ENCODE peak calls at places on chromosomes 1 and 21, in five cellular contexts. C is GM23248, R is astrocyte, V is endothelial cell of umbilical vein, T is neural progenitor cell. S is an unnamed sample.

GRCh38 chr1:174296309-174296708 is 137.0 kb downstream of the RABGAP1L start:
- DNase-seq in T (no peak), R (no peak), V (no peak), C (no peak), S (no peak)

GRCh38 chr1:14590781-14591180 is 7.7 kb upstream of the KAZN start:
- DNase-seq in C (peak), R (no peak), V (no peak), T (no peak), S (peak)

GRCh38 chr1:114458208-114458777 is 52.7 kb downstream of the TRIM33 start:
- DNase-seq in C (peak), T (no peak), V (peak), R (peak), S (no peak)

GRCh38 chr1:21573971-21574458 is 64.8 kb downstream of the ALPL start:
- DNase-seq in C (peak), V (peak), R (peak), T (peak), S (peak)

GRCh38 chr1:5425304-5425703 is 566.9 kb downstream of the NPHP4 start:
- DNase-seq in C (no peak), V (no peak), R (no peak), T (peak), S (no peak)

GRCh38 chr21:21731626-21732025 is 733.4 kb downstream of the NCAM2 start:
- DNase-seq in R (no peak), T (no peak), V (no peak), C (no peak), S (no peak)

GRCh38 chr1:197982266-197982665 is 65.1 kb downstream of the LHX9 start:
- DNase-seq in R (no peak), T (no peak), V (no peak), C (no peak), S (no peak)

GRCh38 chr1:40753142-40753882 is 30.3 kb upstream of the KCNQ4 start:
- DNase-seq in T (no peak), C (no peak), R (no peak), V (no peak), S (no peak)

GRCh38 chr1:54686155-54686554 is 29.5 kb upstream of the TTC4 start:
- DNase-seq in C (no peak), T (no peak), R (no peak), V (no peak), S (no peak)

GRCh38 chr1:154888757-154889156 is 18.7 kb upstream of the KCNN3 start:
- DNase-seq in T (no peak), C (no peak), V (no peak), R (no peak), S (no peak)

GRCh38 chr21:30234643-30235042 is 18.7 kb upstream of the CLDN8 start:
- DNase-seq in V (no peak), R (no peak), C (peak), T (no peak), S (no peak)

GRCh38 chr1:198620951-198621824 is 17.7 kb upstream of the PTPRC start:
- DNase-seq in T (no peak), C (no peak), R (no peak), V (no peak), S (peak)

GRCh38 chr1:43938892-43939587 is 5.4 kb downstream of the ARTN start:
- DNase-seq in R (no peak), T (no peak), C (no peak), V (no peak), S (no peak)

GRCh38 chr1:107935396-107936064 is 29.4 kb downstream of the VAV3 start:
- DNase-seq in R (no peak), T (no peak), C (peak), V (no peak), S (no peak)

GRCh38 chr1:210232524-210233215 is at the start of gene SERTAD4:
- DNase-seq in V (peak), T (peak), R (peak), C (peak), S (no peak)

GRCh38 chr1:47508900-47509488 is 71.2 kb downstream of the FOXD2 start:
- DNase-seq in T (peak), R (no peak), C (peak), V (no peak), S (no peak)

GRCh38 chr1:195894411-195894810 is 713.8 kb downstream of the KCNT2 start:
- DNase-seq in R (peak), C (no peak), T (no peak), V (peak), S (no peak)

GRCh38 chr21:41579692-41580091 is 71.7 kb upstream of the TMPRSS2 start:
- DNase-seq in R (no peak), T (no peak), V (no peak), C (no peak), S (no peak)

GRCh38 chr1:46131727-46132528 is 501 bp downstream of the PIK3R3 start:
- DNase-seq in C (peak), V (peak), T (peak), R (no peak), S (peak)
- TF ChIP-seq EZH2 in C (no peak), V (no peak), T (no peak), R (no peak), S (no peak)

GRCh38 chr1:8255712-8256111 is 62.2 kb upstream of the SLC45A1 start:
- DNase-seq in V (no peak), C (no peak), R (no peak), T (no peak), S (no peak)

GRCh38 chr1:8256321-8256720 is 61.6 kb upstream of the SLC45A1 start:
- DNase-seq in T (no peak), V (no peak), C (no peak), R (no peak), S (no peak)

GRCh38 chr1:8257621-8258020 is 60.3 kb upstream of the SLC45A1 start:
- DNase-seq in T (no peak), R (no peak), V (no peak), C (no peak), S (no peak)

GRCh38 chr1:8261398-8261762 is 56.5 kb upstream of the SLC45A1 start:
- DNase-seq in T (no peak), V (no peak), R (no peak), C (no peak), S (no peak)

DNA sequence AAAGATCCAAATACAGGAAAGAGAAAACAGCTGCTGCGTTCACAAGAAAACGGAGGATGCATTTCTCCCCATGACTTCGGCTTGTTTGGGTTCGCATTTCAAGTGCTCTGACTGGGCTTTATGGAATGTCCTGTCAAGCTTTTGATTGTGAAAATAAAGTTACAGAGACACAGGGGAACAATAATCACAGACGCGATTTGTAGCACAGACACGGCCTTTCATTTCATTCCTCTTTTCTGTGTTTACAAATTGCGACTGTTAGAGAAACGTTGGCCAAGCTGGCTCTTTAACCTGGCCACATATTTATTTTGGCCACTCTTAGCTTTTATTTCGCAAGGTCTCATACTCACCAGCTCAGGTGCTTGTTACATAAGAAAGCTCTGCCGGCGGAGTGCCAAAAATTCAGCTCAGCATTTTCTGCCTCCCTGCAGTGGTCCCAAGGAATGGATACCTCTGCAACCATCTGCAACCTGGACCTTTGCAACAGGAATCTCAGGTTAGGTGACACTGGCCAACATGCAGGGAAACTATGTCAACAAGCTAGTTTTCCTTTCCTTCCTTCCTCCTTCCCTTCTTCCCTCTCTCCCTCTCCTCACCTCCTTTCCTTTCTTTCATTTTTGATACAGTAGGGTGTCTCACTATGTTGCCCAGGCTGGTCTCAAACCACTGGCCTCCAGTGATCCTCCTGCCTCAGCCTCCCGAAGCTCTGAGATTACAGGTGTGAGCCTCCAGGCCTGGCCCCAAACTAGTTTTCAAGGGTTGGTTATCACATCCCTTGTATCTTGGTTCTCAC is 58.2 kb upstream of the SLC45A1 start:
- DNase-seq in C (peak), R (peak), T (no peak), V (peak), S (no peak)
- H2AFZ ChIP-seq in C (no peak), R (no peak), T (no peak), V (peak), S (no peak)

DNA sequence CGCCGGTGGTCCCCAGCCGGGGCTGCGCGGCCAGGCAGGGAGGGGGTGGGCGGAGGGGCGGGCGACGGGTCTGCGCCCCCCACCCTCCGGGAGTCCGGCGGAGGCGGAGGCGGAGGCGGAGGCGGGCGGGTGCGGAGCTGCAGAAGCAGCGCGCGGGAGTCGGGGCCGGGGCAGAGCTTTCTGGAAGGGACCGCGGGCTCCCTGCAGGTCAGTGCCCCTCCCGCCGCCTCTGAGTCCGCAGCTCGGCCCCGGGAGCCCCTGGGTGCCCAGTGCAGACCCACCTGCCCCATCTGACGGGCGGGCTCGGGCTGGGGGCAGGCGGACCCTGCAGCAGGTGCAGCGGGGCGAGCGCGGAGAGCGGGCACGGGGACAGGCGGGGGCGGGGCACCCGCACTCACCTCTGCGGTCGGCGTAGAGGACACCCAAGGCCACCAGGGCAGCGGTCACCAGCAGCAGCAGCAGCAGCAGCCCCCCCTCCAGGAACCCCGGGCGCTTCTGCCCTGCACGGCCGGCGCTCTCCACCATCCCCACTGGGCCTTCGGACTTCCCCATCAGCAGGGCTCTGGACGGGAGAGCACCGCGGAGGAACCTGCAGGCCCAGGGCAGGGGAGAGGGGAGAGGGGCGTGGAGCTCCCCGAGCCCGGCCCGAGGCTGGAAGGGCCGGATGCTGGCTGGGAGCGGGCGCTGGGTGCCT is 3.7 kb downstream of the MMEL1 start:
- DNase-seq in R (no peak), C (no peak), T (peak), V (no peak), S (no peak)
- TF ChIP-seq EZH2 in R (peak), C (peak), T (peak), V (peak), S (no peak)

DNA sequence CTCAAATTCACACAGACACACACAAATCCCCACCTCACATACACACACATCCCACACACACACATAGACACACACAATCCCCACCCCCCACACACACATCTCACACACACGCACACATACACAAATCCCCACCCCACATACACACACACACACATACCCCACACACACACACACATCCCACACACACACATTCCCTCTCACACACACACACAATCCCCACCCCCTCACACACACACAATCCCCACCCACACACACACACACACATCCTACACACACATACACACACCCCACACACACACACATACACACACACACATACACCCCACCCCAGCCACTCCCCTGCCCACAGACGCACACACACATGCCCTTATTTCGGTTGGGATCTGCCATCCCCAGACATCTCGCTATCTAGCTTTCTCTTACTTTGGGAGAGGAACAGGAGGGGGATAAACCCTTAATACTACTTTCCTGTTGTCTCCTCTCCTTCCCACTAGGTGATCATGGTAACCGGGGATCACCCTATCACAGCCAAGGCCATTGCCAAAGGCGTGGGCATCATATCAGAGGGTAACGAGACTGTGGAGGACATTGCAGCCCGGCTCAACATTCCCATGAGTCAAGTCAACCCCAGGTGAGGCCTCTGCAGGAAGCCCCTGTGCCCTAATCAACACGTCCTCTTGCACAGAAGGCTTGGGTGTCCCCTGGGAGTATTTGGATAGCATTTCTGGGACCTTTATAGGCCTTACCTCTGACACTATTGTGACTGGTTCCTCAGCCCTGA is 17.2 kb upstream of the ATP1A4 start:
- DNase-seq in C (no peak), T (no peak), R (no peak), V (no peak), S (no peak)
- H2AFZ ChIP-seq in C (no peak), T (no peak), R (no peak), V (no peak), S (no peak)

GRCh38 chr1:18643154-18644012 is 12.7 kb downstream of the PAX7 start:
- DNase-seq in C (no peak), V (no peak), T (peak), R (no peak), S (no peak)
- TF ChIP-seq EZH2 in C (no peak), V (peak), T (peak), R (peak), S (peak)

GRCh38 chr1:234898455-234899033 is 230.1 kb downstream of the TOMM20 start:
- DNase-seq in T (no peak), C (no peak), V (no peak), R (no peak), S (no peak)
- H2AFZ ChIP-seq in T (no peak), C (no peak), V (no peak), R (no peak), S (no peak)

DNA sequence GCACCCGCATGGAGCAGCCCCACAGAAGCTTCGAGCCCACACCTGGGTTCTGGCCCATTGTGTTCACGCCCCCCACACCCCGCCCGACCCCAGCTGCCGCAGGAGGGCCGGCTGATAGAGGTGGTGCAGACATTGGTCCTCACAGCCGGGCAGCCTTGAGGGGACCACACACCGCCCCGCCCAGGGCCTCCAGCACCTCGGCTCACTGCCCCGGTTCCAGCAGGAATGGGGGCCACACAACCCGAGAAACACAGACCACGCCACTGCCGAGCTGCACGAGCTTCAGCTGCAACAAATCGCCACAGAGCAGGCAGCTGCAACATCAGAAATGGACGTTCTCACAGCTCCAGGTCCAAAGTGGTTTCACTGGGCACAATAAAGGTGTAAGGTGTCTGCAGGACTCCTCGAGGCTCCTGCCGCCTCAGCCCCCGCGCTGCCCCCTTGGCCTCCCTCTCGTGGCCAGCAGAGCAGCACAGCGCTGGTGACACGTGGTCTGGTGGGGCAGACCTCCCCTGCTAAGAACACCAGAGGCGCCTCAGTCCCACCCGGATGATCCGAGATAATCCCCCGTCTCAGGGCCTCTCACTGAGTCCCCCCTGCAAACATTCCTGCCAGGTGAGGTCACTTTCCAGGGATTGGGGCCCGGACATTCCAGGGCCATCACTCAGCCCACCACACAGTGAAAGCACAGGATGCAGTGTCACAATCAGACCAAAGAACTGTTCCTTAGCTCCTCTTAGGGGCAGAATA is 62.3 kb upstream of the ADARB1 start:
- DNase-seq in V (peak), R (peak), T (peak), C (peak), S (no peak)
- TF ChIP-seq EZH2 in V (no peak), R (no peak), T (peak), C (no peak), S (no peak)

GRCh38 chr1:23394664-23395063 is 25.0 kb upstream of the ZNF436 start:
- DNase-seq in T (peak), R (peak), V (no peak), C (peak), S (no peak)
- H2AFZ ChIP-seq in T (no peak), R (peak), V (no peak), C (peak), S (no peak)